ENCODE peak calls at places on chromosomes 5 and 9, in eight cellular contexts. F, Z, Q, D, V, Y, L and S are unnamed samples.

GRCh38 chr5:56415356-56415765 is 182.2 kb upstream of the ANKRD55 start:
- DNase-seq in F (peak; percentile 83), Z (no peak), Q (peak; percentile 49), D (peak; percentile 86), V (peak; percentile 97), Y (no peak), L (no peak), S (no peak)

GRCh38 chr5:77280036-77280435 is 69.6 kb downstream of the PDE8B start:
- DNase-seq in F (no peak), Z (no peak), Q (no peak), D (no peak), V (no peak), Y (no peak), L (no peak), S (no peak)

GRCh38 chr9:69660304-69660703 is 11.9 kb downstream of the APBA1 start:
- DNase-seq in F (no peak), Z (no peak), Q (no peak), D (no peak), V (no peak), Y (no peak), L (no peak), S (no peak)

GRCh38 chr9:104027295-104027694 is 66.8 kb upstream of the SMC2 start:
- DNase-seq in F (peak; percentile 33), Z (no peak), Q (no peak), D (no peak), V (peak; percentile 67), Y (no peak), L (no peak), S (no peak)

GRCh38 chr9:89226076-89226475 is 47.5 kb upstream of the SHC3 start:
- DNase-seq in F (no peak), Z (peak; percentile 95), Q (no peak), D (peak; percentile 53), V (no peak), Y (no peak), L (no peak), S (peak; percentile 91)

GRCh38 chr5:60261732-60262131 is 368.2 kb upstream of the PDE4D start:
- DNase-seq in F (peak; percentile 10), Z (no peak), Q (no peak), D (no peak), V (no peak), Y (no peak), L (no peak), S (no peak)

GRCh38 chr9:111599092-111599947 is at the start of gene PTGR1:
- DNase-seq in F (peak; percentile 33), Z (peak; percentile 93), Q (peak; percentile 82), D (peak; percentile 81), V (peak; percentile 79), Y (peak; percentile 83), L (no peak), S (peak; percentile 92)

GRCh38 chr9:33164138-33164809 is 2.9 kb downstream of the B4GALT1 start:
- DNase-seq in F (peak; percentile 85), Z (peak; percentile 18), Q (no peak), D (no peak), V (no peak), Y (no peak), L (no peak), S (no peak)

GRCh38 chr5:127353761-127354160 is 63.2 kb downstream of the MEGF10 start:
- DNase-seq in F (no peak), Z (no peak), Q (no peak), D (no peak), V (no peak), Y (no peak), L (no peak), S (no peak)

GRCh38 chr9:129968690-129969485 is 74.1 kb downstream of the FNBP1 start:
- DNase-seq in F (no peak), Z (no peak), Q (no peak), D (peak; percentile 21), V (no peak), Y (peak; percentile 96), L (no peak), S (no peak)

GRCh38 chr9:6106576-6107339 is 91.3 kb upstream of the RANBP6 start:
- DNase-seq in F (peak; percentile 63), Z (peak; percentile 78), Q (no peak), D (peak; percentile 12), V (peak; percentile 60), Y (peak; percentile 44), L (no peak), S (peak; percentile 73)

GRCh38 chr9:3992924-3993323 is 306.9 kb downstream of the GLIS3 start:
- DNase-seq in F (peak; percentile 36), Z (peak; percentile 16), Q (no peak), D (peak; percentile 10), V (no peak), Y (peak; percentile 69), L (no peak), S (no peak)

GRCh38 chr9:134088064-134088725 is 20.4 kb upstream of the BRD3 start:
- DNase-seq in F (no peak), Z (no peak), Q (no peak), D (no peak), V (no peak), Y (no peak), L (no peak), S (no peak)

GRCh38 chr9:33924978-33925797 is 108.2 kb downstream of the UBE2R2 start:
- DNase-seq in F (peak; percentile 51), Z (peak; percentile 81), Q (peak; percentile 60), D (peak; percentile 66), V (peak; percentile 79), Y (peak; percentile 61), L (no peak), S (peak; percentile 90)

GRCh38 chr5:69512740-69513260 is 20.2 kb downstream of the OCLN start:
- DNase-seq in F (no peak), Z (no peak), Q (no peak), D (peak; percentile 22), V (no peak), Y (peak; percentile 83), L (no peak), S (no peak)

GRCh38 chr9:129273941-129274709 is 96.1 kb upstream of the IER5L start:
- DNase-seq in F (no peak), Z (no peak), Q (peak; percentile 33), D (no peak), V (no peak), Y (no peak), L (no peak), S (peak; percentile 18)

GRCh38 chr9:71638627-71639026 is 129.7 kb downstream of the CEMIP2 start:
- DNase-seq in F (no peak), Z (no peak), Q (no peak), D (no peak), V (no peak), Y (peak; percentile 72), L (no peak), S (no peak)

GRCh38 chr5:151448038-151448985 is 909 bp downstream of the SLC36A1 start:
- DNase-seq in F (peak; percentile 32), Z (peak; percentile 78), Q (peak; percentile 44), D (no peak), V (peak; percentile 27), Y (peak; percentile 44), L (no peak), S (peak; percentile 84)

GRCh38 chr5:126808619-126809018 is 31.7 kb downstream of the LMNB1 start:
- DNase-seq in F (peak; percentile 51), Z (no peak), Q (no peak), D (peak; percentile 7), V (peak; percentile 75), Y (peak; percentile 53), L (no peak), S (no peak)

GRCh38 chr5:1507457-1507856 is 16.3 kb downstream of the LPCAT1 start:
- DNase-seq in F (no peak), Z (no peak), Q (no peak), D (no peak), V (no peak), Y (no peak), L (no peak), S (peak; percentile 44)

GRCh38 chr5:107538331-107539162 is 132.2 kb downstream of the EFNA5 start:
- DNase-seq in F (no peak), Z (no peak), Q (no peak), D (no peak), V (no peak), Y (no peak), L (no peak), S (no peak)

GRCh38 chr9:97853844-97854695 is 1.0 kb downstream of the FOXE1 start:
- DNase-seq in F (no peak), Z (peak; percentile 70), Q (no peak), D (no peak), V (no peak), Y (no peak), L (peak; percentile 17), S (peak; percentile 87)

GRCh38 chr5:65126192-65126591 is 355.5 kb downstream of the ADAMTS6 start:
- DNase-seq in F (no peak), Z (no peak), Q (no peak), D (peak; percentile 9), V (no peak), Y (no peak), L (no peak), S (peak; percentile 59)

GRCh38 chr5:34791761-34792244 is 47.2 kb upstream of the TTC23L start:
- DNase-seq in F (no peak), Z (no peak), Q (no peak), D (peak; percentile 86), V (no peak), Y (peak; percentile 71), L (no peak), S (peak; percentile 53)